ENCODE peak calls at places on chromosomes 3 and 15, in ten cellular contexts. S is NCI-H774; Z is stimulated activated CD8-positive, alpha-beta memory T cell treated with anti-CD3 and anti-CD28 coated beads, Interleukin-15, amount 100 ng/mL, for 24 hours; L is stimulated activated CD4-positive, alpha-beta T cell treated with anti-CD3 and anti-CD28 coated beads, Interleukin-1b, Interleukin-23, amount 100 ng/mL, for 24 hours; N is HEK293T; M is stimulated activated naive B cell treated with anti-CD40 and anti-IgM and Interleukin-4, amounts not matched to agents 10 μg/mL and 1 μg/mL and 100 μg/mL, for 72 hours; Q is activated B cell treated with CpG ODN at 0.5 μM for 24 hours; R is uterus; G is activated effector memory CD4-positive, alpha-beta T cell treated with anti-CD3 and anti-CD28 coated beads, Interleukin-2, amount 50 U/mL, for 16 hours; T is NAMALWA. D is an unnamed sample.

GRCh38 chr3:104392327-104392726 is 974.4 kb upstream of the ALCAM start:
- DNase-seq in S (no peak), Z (no peak), L (no peak), N (no peak), M (no peak), Q (no peak), R (no peak), G (no peak), T (peak; percentile 59), D (no peak)

GRCh38 chr15:48315041-48315440 is 16.2 kb upstream of the DUT start:
- DNase-seq in S (no peak), Z (no peak), L (no peak), N (no peak), M (no peak), Q (no peak), R (no peak), G (no peak), T (no peak), D (no peak)

GRCh38 chr15:100711479-100712130 is 109.2 kb downstream of the ASB7 start:
- DNase-seq in S (no peak), Z (no peak), L (no peak), N (no peak), M (no peak), Q (no peak), R (peak; percentile 17), G (no peak), T (peak; percentile 6), D (no peak)

GRCh38 chr15:90000175-90000923 is 775 bp upstream of the ZNF710 start:
- DNase-seq in S (no peak), Z (no peak), L (no peak), N (no peak), M (no peak), Q (peak; percentile 32), R (peak; percentile 40), G (peak; percentile 66), T (peak; percentile 26), D (no peak)

GRCh38 chr15:74438696-74439316 is 5.0 kb upstream of the SEMA7A start:
- DNase-seq in S (peak; percentile 45), Z (peak; percentile 51), L (peak; percentile 62), N (peak; percentile 85), M (peak; percentile 72), Q (peak; percentile 67), R (peak; percentile 71), G (peak; percentile 92), T (peak; percentile 88), D (peak; percentile 60)

GRCh38 chr3:33233884-33234283 is 15.3 kb upstream of the SUSD5 start:
- DNase-seq in S (no peak), Z (no peak), L (no peak), N (no peak), M (no peak), Q (no peak), R (no peak), G (no peak), T (no peak), D (no peak)

GRCh38 chr3:37995652-37996641 is 5.4 kb downstream of the VILL start:
- DNase-seq in S (no peak), Z (no peak), L (no peak), N (no peak), M (no peak), Q (no peak), R (no peak), G (peak; percentile 65), T (no peak), D (no peak)

GRCh38 chr15:34725565-34725964 is 29.2 kb downstream of the GJD2 start:
- DNase-seq in S (no peak), Z (no peak), L (no peak), N (no peak), M (no peak), Q (no peak), R (no peak), G (no peak), T (no peak), D (no peak)

GRCh38 chr3:150830094-150830681 is 67.2 kb upstream of the SIAH2 start:
- DNase-seq in S (no peak), Z (no peak), L (peak; percentile 1), N (peak; percentile 50), M (no peak), Q (no peak), R (no peak), G (no peak), T (peak; percentile 75), D (no peak)

GRCh38 chr3:51686512-51687215 is 15.6 kb downstream of the TEX264 start:
- DNase-seq in S (no peak), Z (peak; percentile 49), L (peak; percentile 59), N (no peak), M (peak; percentile 56), Q (peak; percentile 54), R (no peak), G (peak; percentile 93), T (no peak), D (peak; percentile 67)

GRCh38 chr3:171328419-171329082 is 131.7 kb downstream of the TNIK start:
- DNase-seq in S (no peak), Z (no peak), L (peak; percentile 4), N (peak; percentile 42), M (no peak), Q (no peak), R (no peak), G (peak; percentile 75), T (peak; percentile 47), D (no peak)

GRCh38 chr15:32774022-32774421 is 56.2 kb downstream of the GREM1 start:
- DNase-seq in S (no peak), Z (no peak), L (no peak), N (no peak), M (no peak), Q (no peak), R (no peak), G (no peak), T (no peak), D (no peak)

GRCh38 chr15:65804252-65804931 is 12.3 kb upstream of the DENND4A start:
- DNase-seq in S (no peak), Z (no peak), L (no peak), N (no peak), M (no peak), Q (no peak), R (no peak), G (no peak), T (no peak), D (no peak)

GRCh38 chr3:170848294-170848917 is 21.6 kb downstream of the RPL22L1 start:
- DNase-seq in S (no peak), Z (no peak), L (no peak), N (no peak), M (no peak), Q (no peak), R (no peak), G (no peak), T (peak; percentile 46), D (no peak)

GRCh38 chr3:123122525-123123315 is 55.9 kb downstream of the PDIA5 start:
- DNase-seq in S (no peak), Z (no peak), L (no peak), N (no peak), M (no peak), Q (no peak), R (no peak), G (peak; percentile 10), T (no peak), D (no peak)

GRCh38 chr3:134212898-134213665 is 37.6 kb downstream of the RYK start:
- DNase-seq in S (peak; percentile 54), Z (peak; percentile 84), L (peak; percentile 85), N (peak; percentile 80), M (peak; percentile 61), Q (peak; percentile 73), R (peak; percentile 81), G (peak; percentile 95), T (peak; percentile 89), D (peak; percentile 75)

GRCh38 chr15:57031605-57032004 is 113.2 kb downstream of the TCF12 start:
- DNase-seq in S (no peak), Z (no peak), L (no peak), N (peak; percentile 10), M (no peak), Q (no peak), R (peak; percentile 23), G (no peak), T (no peak), D (peak; percentile 59)

GRCh38 chr3:197750863-197751737 is 1.4 kb downstream of the FYTTD1 start:
- DNase-seq in S (no peak), Z (no peak), L (no peak), N (no peak), M (peak; percentile 36), Q (no peak), R (peak; percentile 71), G (peak; percentile 78), T (peak; percentile 52), D (peak; percentile 60)

GRCh38 chr3:142051351-142051750 is 98.0 kb downstream of the TFDP2 start:
- DNase-seq in S (no peak), Z (no peak), L (no peak), N (no peak), M (no peak), Q (no peak), R (no peak), G (no peak), T (no peak), D (no peak)

D was measured in heart right ventricle.